ENCODE peak calls at places on chromosomes 3 and 15, in nine cellular contexts. R, H, Q, U, Z, V, C, F and N are unnamed samples.

GRCh38 chr3:195075199-195075940 is 195.6 kb downstream of the XXYLT1 start:
- DNase-seq in R (peak; percentile 2), H (no peak), Q (peak; percentile 38), U (no peak), Z (no peak), V (no peak), C (peak; percentile 7), F (no peak), N (no peak)

GRCh38 chr3:118938183-118938961 is 96.3 kb downstream of the IGSF11 start:
- DNase-seq in R (no peak), H (no peak), Q (peak; percentile 92), U (no peak), Z (no peak), V (no peak), C (no peak), F (no peak), N (no peak)

GRCh38 chr3:114685053-114685630 is 391.3 kb downstream of the TIGIT start:
- DNase-seq in R (no peak), H (no peak), Q (no peak), U (no peak), Z (no peak), V (no peak), C (no peak), F (no peak), N (no peak)

GRCh38 chr15:90588427-90588826 is 58.7 kb downstream of the CRTC3 start:
- DNase-seq in R (no peak), H (no peak), Q (no peak), U (no peak), Z (no peak), V (peak; percentile 7), C (no peak), F (no peak), N (no peak)

GRCh38 chr3:110521019-110521418 is 550.6 kb upstream of the NECTIN3 start:
- DNase-seq in R (no peak), H (no peak), Q (peak; percentile 96), U (no peak), Z (no peak), V (no peak), C (no peak), F (no peak), N (no peak)

GRCh38 chr3:51190827-51191226 is 194.3 kb upstream of the MANF start:
- DNase-seq in R (no peak), H (no peak), Q (no peak), U (no peak), Z (no peak), V (no peak), C (no peak), F (no peak), N (no peak)

GRCh38 chr3:126537116-126537729 is 13.3 kb downstream of the CHST13 start:
- DNase-seq in R (peak; percentile 14), H (no peak), Q (no peak), U (no peak), Z (no peak), V (peak; percentile 35), C (no peak), F (no peak), N (no peak)

GRCh38 chr3:48856469-48856868 is 8.8 kb upstream of the PRKAR2A start:
- DNase-seq in R (no peak), H (no peak), Q (no peak), U (no peak), Z (no peak), V (peak; percentile 69), C (no peak), F (no peak), N (no peak)

GRCh38 chr3:37129871-37130270 is 44.5 kb downstream of the LRRFIP2 start:
- DNase-seq in R (no peak), H (no peak), Q (peak; percentile 62), U (no peak), Z (no peak), V (no peak), C (no peak), F (no peak), N (no peak)

GRCh38 chr3:168117853-168118313 is 22.2 kb upstream of the GOLIM4 start:
- DNase-seq in R (no peak), H (no peak), Q (peak; percentile 73), U (no peak), Z (no peak), V (peak; percentile 63), C (no peak), F (no peak), N (no peak)

GRCh38 chr3:5201536-5201935 is 14.0 kb downstream of the EDEM1 start:
- DNase-seq in R (no peak), H (no peak), Q (no peak), U (no peak), Z (no peak), V (peak; percentile 65), C (no peak), F (no peak), N (no peak)

GRCh38 chr3:186138272-186138981 is 29.5 kb upstream of the ETV5 start:
- DNase-seq in R (no peak), H (no peak), Q (no peak), U (no peak), Z (no peak), V (no peak), C (no peak), F (no peak), N (no peak)

GRCh38 chr15:58056015-58056414 is 9.5 kb downstream of the ALDH1A2 start:
- DNase-seq in R (no peak), H (no peak), Q (no peak), U (no peak), Z (no peak), V (no peak), C (no peak), F (no peak), N (no peak)

GRCh38 chr3:84109911-84110310 is 848.9 kb upstream of the CADM2 start:
- DNase-seq in R (no peak), H (no peak), Q (no peak), U (no peak), Z (no peak), V (no peak), C (no peak), F (no peak), N (no peak)

GRCh38 chr3:119776304-119776703 is 5.6 kb upstream of the NR1I2 start:
- DNase-seq in R (no peak), H (no peak), Q (no peak), U (no peak), Z (no peak), V (no peak), C (no peak), F (no peak), N (no peak)

GRCh38 chr3:156816091-156816793 is 9.9 kb upstream of the LEKR1 start:
- DNase-seq in R (peak; percentile 21), H (peak; percentile 24), Q (no peak), U (peak; percentile 25), Z (no peak), V (peak; percentile 57), C (peak; percentile 32), F (no peak), N (no peak)

GRCh38 chr3:171101982-171102610 is 75.6 kb upstream of the SLC2A2 start:
- DNase-seq in R (no peak), H (no peak), Q (peak; percentile 87), U (no peak), Z (no peak), V (no peak), C (no peak), F (no peak), N (no peak)

GRCh38 chr15:80152896-80153876 is at the start of gene FAH:
- DNase-seq in R (no peak), H (peak; percentile 35), Q (peak; percentile 49), U (peak; percentile 22), Z (no peak), V (peak; percentile 60), C (no peak), F (no peak), N (no peak)

GRCh38 chr3:65018801-65019200 is 331.0 kb upstream of the ADAMTS9 start:
- DNase-seq in R (no peak), H (no peak), Q (no peak), U (no peak), Z (no peak), V (no peak), C (no peak), F (no peak), N (no peak)

GRCh38 chr3:117811797-117812196 is 1102.2 kb downstream of the TUSC7 start:
- DNase-seq in R (no peak), H (no peak), Q (no peak), U (no peak), Z (peak; percentile 39), V (no peak), C (no peak), F (no peak), N (no peak)

GRCh38 chr3:17070560-17070959 is 185.8 kb downstream of the PLCL2 start:
- DNase-seq in R (peak; percentile 27), H (no peak), Q (peak; percentile 17), U (no peak), Z (no peak), V (peak; percentile 93), C (peak; percentile 28), F (no peak), N (no peak)

GRCh38 chr3:9778102-9778501 is 8.4 kb upstream of the CAMK1 start:
- DNase-seq in R (no peak), H (no peak), Q (peak; percentile 28), U (peak; percentile 76), Z (peak; percentile 62), V (no peak), C (no peak), F (no peak), N (no peak)

GRCh38 chr3:55246016-55246415 is 241.1 kb downstream of the WNT5A start:
- DNase-seq in R (no peak), H (no peak), Q (no peak), U (no peak), Z (no peak), V (no peak), C (no peak), F (no peak), N (no peak)

GRCh38 chr15:84570164-84570692 is 30.6 kb upstream of the ZSCAN2 start:
- DNase-seq in R (peak; percentile 68), H (peak; percentile 43), Q (no peak), U (peak; percentile 17), Z (no peak), V (peak; percentile 20), C (peak; percentile 65), F (peak; percentile 53), N (peak; percentile 15)

GRCh38 chr3:32172420-32172819 is 66.0 kb downstream of the GPD1L start:
- DNase-seq in R (no peak), H (no peak), Q (no peak), U (no peak), Z (no peak), V (no peak), C (no peak), F (no peak), N (no peak)

GRCh38 chr15:43516185-43516584 is 1.2 kb upstream of the MAP1A start:
- DNase-seq in R (peak; percentile 62), H (no peak), Q (no peak), U (no peak), Z (no peak), V (peak; percentile 55), C (peak; percentile 82), F (peak; percentile 17), N (no peak)

GRCh38 chr3:102068736-102069135 is 219.4 kb downstream of the NFKBIZ start:
- DNase-seq in R (no peak), H (no peak), Q (no peak), U (no peak), Z (no peak), V (no peak), C (no peak), F (no peak), N (no peak)

GRCh38 chr3:42451546-42452230 is 41.3 kb upstream of the LYZL4 start:
- DNase-seq in R (no peak), H (no peak), Q (no peak), U (no peak), Z (no peak), V (no peak), C (peak; percentile 35), F (no peak), N (no peak)

GRCh38 chr15:29401644-29402043 is 132.0 kb upstream of the NSMCE3 start:
- DNase-seq in R (no peak), H (no peak), Q (no peak), U (no peak), Z (no peak), V (no peak), C (no peak), F (no peak), N (no peak)

GRCh38 chr15:68556139-68556990 is 22.4 kb upstream of the CORO2B start:
- DNase-seq in R (no peak), H (no peak), Q (no peak), U (no peak), Z (no peak), V (no peak), C (no peak), F (no peak), N (no peak)

GRCh38 chr3:160707187-160707789 is 30.3 kb downstream of the ARL14 start:
- DNase-seq in R (no peak), H (peak; percentile 45), Q (peak; percentile 56), U (peak; percentile 20), Z (peak; percentile 67), V (peak; percentile 75), C (no peak), F (peak; percentile 36), N (no peak)